ENCODE peak calls at places on chromosomes 13 and 19, in seven cellular contexts. F is bronchial epithelial cell, W is breast epithelium, V is HepG2, Y is upper lobe of right lung, Z is left ventricle myocardium inferior, Q is IMR-90. U is an unnamed sample.

GRCh38 chr13:113050856-113051431 is 54.6 kb upstream of the F7 start:
- DNase-seq in W (no peak), F (no peak), Y (no peak), Z (no peak), V (no peak), Q (no peak), U (no peak)

GRCh38 chr13:112465251-112466131 is 89.3 kb downstream of the SPACA7 start:
- DNase-seq in V (no peak), Q (no peak), Z (no peak), W (no peak), Y (peak), F (no peak), U (no peak)

GRCh38 chr19:33201886-33202545 is 7.9 kb downstream of the LRP3 start:
- DNase-seq in V (no peak), W (no peak), Q (no peak), Y (no peak), F (no peak), Z (no peak), U (no peak)

GRCh38 chr13:113366031-113366588 is 2.2 kb upstream of the GRTP1 start:
- DNase-seq in Y (no peak), V (no peak), Q (peak), Z (no peak), F (no peak), W (no peak), U (no peak)

GRCh38 chr19:14056741-14057356 is 5.0 kb downstream of the PALM3 start:
- DNase-seq in V (no peak), Y (no peak), W (no peak), F (no peak), Z (no peak), Q (no peak), U (no peak)

GRCh38 chr19:48724796-48725753 is 5.5 kb upstream of the MAMSTR start:
- DNase-seq in W (no peak), V (no peak), Q (peak), Y (no peak), Z (peak), F (peak), U (no peak)

GRCh38 chr19:16454519-16454918 is 17.3 kb downstream of the EPS15L1 start:
- DNase-seq in Y (no peak), Q (no peak), Z (no peak), V (no peak), F (no peak), W (no peak), U (no peak)

GRCh38 chr13:94702181-94703041 is 9.9 kb downstream of the SOX21 start:
- DNase-seq in Q (no peak), W (no peak), F (no peak), Z (no peak), V (no peak), Y (no peak), U (no peak)

GRCh38 chr19:55527197-55528029 is 9.5 kb downstream of the SBK2 start:
- DNase-seq in Z (no peak), Q (no peak), F (no peak), W (no peak), V (no peak), Y (no peak), U (no peak)

GRCh38 chr19:51689751-51690358 is 3.3 kb upstream of the SPACA6 start:
- DNase-seq in Z (peak), F (no peak), Y (no peak), W (no peak), V (no peak), Q (no peak), U (no peak)

GRCh38 chr13:113765241-113765910 is 6.3 kb downstream of the TMEM255B start:
- DNase-seq in W (no peak), Q (no peak), V (no peak), F (no peak), Y (peak), Z (no peak), U (no peak)

GRCh38 chr13:28819748-28820098 is 416 bp upstream of the MTUS2 start:
- DNase-seq in Z (peak), W (no peak), Q (peak), V (peak), F (no peak), Y (peak), U (peak)

GRCh38 chr13:110023729-110024645 is 237.6 kb upstream of the IRS2 start:
- DNase-seq in V (no peak), Q (peak), Y (no peak), F (no peak), W (no peak), Z (peak), U (peak)

GRCh38 chr19:42216653-42217521 is 590 bp downstream of the DEDD2 start:
- DNase-seq in F (no peak), Y (peak), V (peak), Q (peak), Z (peak), W (peak), U (no peak)

GRCh38 chr13:100088282-100088647 is 628 bp upstream of the PCCA start:
- DNase-seq in Q (no peak), Z (no peak), V (no peak), F (no peak), Y (no peak), W (no peak), U (no peak)

GRCh38 chr13:73215807-73216206 is 157.0 kb downstream of the KLF5 start:
- DNase-seq in W (no peak), V (no peak), Y (no peak), Z (no peak), Q (peak), F (no peak), U (no peak)

GRCh38 chr13:73200432-73200831 is 141.6 kb downstream of the KLF5 start:
- DNase-seq in Y (no peak), Z (no peak), Q (peak), V (no peak), W (no peak), F (peak), U (no peak)

GRCh38 chr19:29671393-29672076 is 6.3 kb downstream of the PLEKHF1 start:
- DNase-seq in Z (peak), F (peak), Y (peak), Q (no peak), W (peak), V (peak), U (no peak)

GRCh38 chr13:39655041-39655568 is 357 bp upstream of the COG6 start:
- DNase-seq in V (no peak), Y (no peak), W (no peak), F (peak), Q (no peak), Z (no peak), U (no peak)

GRCh38 chr13:39656325-39656677 is 839 bp downstream of the COG6 start:
- DNase-seq in Y (no peak), F (peak), V (no peak), Z (no peak), W (no peak), Q (peak), U (no peak)

GRCh38 chr13:39655569-39656324 is at the start of gene COG6:
- DNase-seq in W (peak), Q (peak), Z (peak), Y (peak), V (peak), F (peak), U (peak)
- TF ChIP-seq CTCF in W (no peak), Q (no peak), Z (peak), Y (no peak), V (peak), F (peak), U (peak)

DNA sequence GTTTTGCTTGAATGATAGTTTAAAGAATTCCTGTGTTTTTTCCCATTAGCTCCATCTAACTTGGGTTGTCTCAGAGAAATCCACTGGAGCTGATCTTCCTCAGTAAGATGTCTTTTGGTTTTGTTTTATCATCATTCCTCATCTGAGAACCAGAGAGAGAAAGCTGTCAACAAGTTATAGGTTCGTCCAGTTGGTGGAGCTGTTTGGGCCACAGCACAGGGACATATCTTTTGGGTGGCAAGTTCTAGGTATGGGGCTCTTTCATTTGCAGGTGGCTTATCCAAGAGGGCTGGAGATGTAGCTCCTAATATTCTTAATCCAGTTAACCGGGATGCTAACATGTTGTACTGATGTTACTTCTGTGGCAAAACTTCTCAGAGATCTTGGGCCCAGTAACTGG is 174.2 kb downstream of the KCNRG start:
- DNase-seq in Y (no peak), W (no peak), Z (no peak), V (no peak), F (no peak), Q (no peak), U (no peak)
- TF ChIP-seq CTCF in Y (no peak), W (no peak), Z (no peak), V (no peak), F (no peak), Q (no peak), U (no peak)

GRCh38 chr13:30038884-30039283 is 188.5 kb upstream of the UBL3 start:
- DNase-seq in V (no peak), Z (no peak), Q (peak), F (no peak), W (no peak), Y (no peak), U (peak)
- TF ChIP-seq CTCF in V (no peak), Z (no peak), Q (peak), F (no peak), W (no peak), Y (no peak), U (peak)

GRCh38 chr19:58217607-58218391 is 10.9 kb upstream of the ZNF544 start:
- DNase-seq in Y (no peak), Z (no peak), F (no peak), Q (no peak), W (no peak), V (no peak), U (no peak)

GRCh38 chr19:58217069-58217481 is 11.6 kb upstream of the ZNF544 start:
- DNase-seq in F (no peak), Y (no peak), Q (no peak), W (no peak), Z (no peak), V (no peak), U (no peak)

GRCh38 chr19:58213075-58213369 is 15.7 kb upstream of the ZNF544 start:
- DNase-seq in V (no peak), Z (no peak), W (no peak), Q (no peak), F (no peak), Y (no peak), U (no peak)

GRCh38 chr19:58218899-58219298 is 9.8 kb upstream of the ZNF544 start:
- DNase-seq in Z (no peak), W (no peak), F (no peak), V (peak), Y (no peak), Q (no peak), U (no peak)
- TF ChIP-seq CTCF in Z (no peak), W (no peak), F (no peak), V (peak), Y (peak), Q (no peak), U (peak)

GRCh38 chr19:9991425-9992191 is 18.7 kb downstream of the COL5A3 start:
- DNase-seq in V (no peak), Q (no peak), F (no peak), Z (no peak), W (no peak), Y (no peak), U (no peak)
- TF ChIP-seq CTCF in V (no peak), Q (no peak), F (no peak), Z (no peak), W (no peak), Y (no peak), U (no peak)